ENCODE peak calls at places on chromosomes 12 and 14, in nine cellular contexts. One of them, this sample, is unnamed.
A peak's percentile ranks its signal among the peaks of the same experiment; 100 is the strongest.

GRCh38 chr14:55272922-55273321 is 1.7 kb downstream of the FBXO34 start:
- DNase-seq in cardiac muscle cell: no peak
- DNase-seq in activated T-cell treated with anti-CD3 and anti-CD28 coated beads for 48 hours: no peak
- DNase-seq in progenitor cell of endocrine pancreas: no peak
- DNase-seq in NCI-H2029: no peak
- DNase-seq in caudate nucleus: no peak
- DNase-seq in NCI-H1930: no peak
- DNase-seq in lower lobe of right lung: no peak
- DNase-seq in NCI-H69: peak; percentile 28
- DNase-seq in this sample: no peak

GRCh38 chr12:81284137-81284536 is 206.3 kb downstream of the ACSS3 start:
- DNase-seq in cardiac muscle cell: no peak
- DNase-seq in NCI-H69: peak; percentile 26
- DNase-seq in activated T-cell treated with anti-CD3 and anti-CD28 coated beads for 48 hours: no peak
- DNase-seq in progenitor cell of endocrine pancreas: no peak
- DNase-seq in caudate nucleus: no peak
- DNase-seq in NCI-H2029: no peak
- DNase-seq in lower lobe of right lung: no peak
- DNase-seq in NCI-H1930: no peak
- DNase-seq in this sample: no peak

GRCh38 chr12:110012137-110012536 is 12.9 kb downstream of the ANKRD13A start:
- DNase-seq in caudate nucleus: no peak
- DNase-seq in NCI-H69: no peak
- DNase-seq in progenitor cell of endocrine pancreas: no peak
- DNase-seq in lower lobe of right lung: peak; percentile 75
- DNase-seq in NCI-H1930: no peak
- DNase-seq in NCI-H2029: no peak
- DNase-seq in cardiac muscle cell: no peak
- DNase-seq in activated T-cell treated with anti-CD3 and anti-CD28 coated beads for 48 hours: no peak
- DNase-seq in this sample: no peak

GRCh38 chr12:6962285-6963015 is 8.0 kb downstream of the PHB2 start:
- DNase-seq in progenitor cell of endocrine pancreas: no peak
- DNase-seq in cardiac muscle cell: peak; percentile 9
- DNase-seq in NCI-H1930: peak; percentile 64
- DNase-seq in activated T-cell treated with anti-CD3 and anti-CD28 coated beads for 48 hours: no peak
- DNase-seq in NCI-H2029: peak; percentile 93
- DNase-seq in NCI-H69: peak; percentile 99
- DNase-seq in caudate nucleus: no peak
- DNase-seq in lower lobe of right lung: peak; percentile 87
- DNase-seq in this sample: no peak

GRCh38 chr12:76586764-76587395 is 27.3 kb upstream of the OSBPL8 start:
- DNase-seq in progenitor cell of endocrine pancreas: no peak
- DNase-seq in NCI-H69: peak; percentile 33
- DNase-seq in cardiac muscle cell: peak; percentile 38
- DNase-seq in NCI-H2029: peak; percentile 6
- DNase-seq in lower lobe of right lung: no peak
- DNase-seq in NCI-H1930: no peak
- DNase-seq in activated T-cell treated with anti-CD3 and anti-CD28 coated beads for 48 hours: no peak
- DNase-seq in caudate nucleus: no peak
- DNase-seq in this sample: no peak

GRCh38 chr14:50943261-50943942 is 881 bp downstream of the PYGL start:
- DNase-seq in progenitor cell of endocrine pancreas: peak; percentile 29
- DNase-seq in lower lobe of right lung: peak; percentile 70
- DNase-seq in cardiac muscle cell: peak; percentile 75
- DNase-seq in activated T-cell treated with anti-CD3 and anti-CD28 coated beads for 48 hours: no peak
- DNase-seq in caudate nucleus: no peak
- DNase-seq in NCI-H2029: no peak
- DNase-seq in NCI-H1930: no peak
- DNase-seq in NCI-H69: peak; percentile 27
- DNase-seq in this sample: no peak

GRCh38 chr12:65923228-65923627 is 98.9 kb downstream of the HMGA2 start:
- DNase-seq in NCI-H1930: no peak
- DNase-seq in activated T-cell treated with anti-CD3 and anti-CD28 coated beads for 48 hours: no peak
- DNase-seq in caudate nucleus: no peak
- DNase-seq in NCI-H2029: no peak
- DNase-seq in progenitor cell of endocrine pancreas: no peak
- DNase-seq in lower lobe of right lung: no peak
- DNase-seq in cardiac muscle cell: no peak
- DNase-seq in NCI-H69: no peak
- DNase-seq in this sample: no peak

GRCh38 chr12:75345531-75345930 is 11.1 kb downstream of the GLIPR1L1 start:
- DNase-seq in cardiac muscle cell: no peak
- DNase-seq in progenitor cell of endocrine pancreas: no peak
- DNase-seq in NCI-H1930: no peak
- DNase-seq in NCI-H69: peak; percentile 4
- DNase-seq in NCI-H2029: no peak
- DNase-seq in lower lobe of right lung: no peak
- DNase-seq in activated T-cell treated with anti-CD3 and anti-CD28 coated beads for 48 hours: no peak
- DNase-seq in caudate nucleus: no peak
- DNase-seq in this sample: no peak

GRCh38 chr12:26156996-26157395 is 32.2 kb upstream of the BHLHE41 start:
- DNase-seq in NCI-H69: no peak
- DNase-seq in NCI-H1930: no peak
- DNase-seq in progenitor cell of endocrine pancreas: no peak
- DNase-seq in cardiac muscle cell: no peak
- DNase-seq in activated T-cell treated with anti-CD3 and anti-CD28 coated beads for 48 hours: no peak
- DNase-seq in lower lobe of right lung: no peak
- DNase-seq in NCI-H2029: no peak
- DNase-seq in caudate nucleus: no peak
- DNase-seq in this sample: no peak

GRCh38 chr14:77372304-77372841 is 4.5 kb downstream of the TMED8 start:
- DNase-seq in activated T-cell treated with anti-CD3 and anti-CD28 coated beads for 48 hours: no peak
- DNase-seq in lower lobe of right lung: no peak
- DNase-seq in NCI-H69: peak; percentile 40
- DNase-seq in caudate nucleus: no peak
- DNase-seq in NCI-H2029: no peak
- DNase-seq in cardiac muscle cell: peak; percentile 18
- DNase-seq in NCI-H1930: no peak
- DNase-seq in progenitor cell of endocrine pancreas: no peak
- DNase-seq in this sample: no peak

GRCh38 chr12:26226629-26227375 is 31.4 kb downstream of the SSPN start:
- DNase-seq in activated T-cell treated with anti-CD3 and anti-CD28 coated beads for 48 hours: no peak
- DNase-seq in NCI-H69: peak; percentile 68
- DNase-seq in cardiac muscle cell: peak; percentile 55
- DNase-seq in progenitor cell of endocrine pancreas: peak; percentile 37
- DNase-seq in NCI-H1930: no peak
- DNase-seq in NCI-H2029: no peak
- DNase-seq in caudate nucleus: peak; percentile 48
- DNase-seq in lower lobe of right lung: no peak
- DNase-seq in this sample: peak; percentile 30

GRCh38 chr12:16893426-16893825 is 287.5 kb upstream of the LMO3 start:
- DNase-seq in NCI-H2029: no peak
- DNase-seq in cardiac muscle cell: no peak
- DNase-seq in activated T-cell treated with anti-CD3 and anti-CD28 coated beads for 48 hours: no peak
- DNase-seq in NCI-H69: no peak
- DNase-seq in caudate nucleus: no peak
- DNase-seq in lower lobe of right lung: no peak
- DNase-seq in progenitor cell of endocrine pancreas: no peak
- DNase-seq in NCI-H1930: no peak
- DNase-seq in this sample: no peak

GRCh38 chr12:66011731-66012130 is 118.8 kb downstream of the LLPH start:
- DNase-seq in caudate nucleus: no peak
- DNase-seq in cardiac muscle cell: no peak
- DNase-seq in progenitor cell of endocrine pancreas: no peak
- DNase-seq in lower lobe of right lung: no peak
- DNase-seq in activated T-cell treated with anti-CD3 and anti-CD28 coated beads for 48 hours: no peak
- DNase-seq in NCI-H1930: no peak
- DNase-seq in NCI-H69: no peak
- DNase-seq in NCI-H2029: no peak
- DNase-seq in this sample: no peak

GRCh38 chr14:23624830-23625404 is 11.2 kb upstream of the DHRS2 start:
- DNase-seq in NCI-H1930: no peak
- DNase-seq in NCI-H2029: no peak
- DNase-seq in cardiac muscle cell: no peak
- DNase-seq in NCI-H69: no peak
- DNase-seq in lower lobe of right lung: no peak
- DNase-seq in activated T-cell treated with anti-CD3 and anti-CD28 coated beads for 48 hours: no peak
- DNase-seq in caudate nucleus: no peak
- DNase-seq in progenitor cell of endocrine pancreas: no peak
- DNase-seq in this sample: no peak

GRCh38 chr14:24298892-24299254 is 707 bp downstream of the DHRS1 start:
- DNase-seq in NCI-H2029: no peak
- DNase-seq in caudate nucleus: no peak
- DNase-seq in lower lobe of right lung: no peak
- DNase-seq in cardiac muscle cell: no peak
- DNase-seq in NCI-H69: peak; percentile 67
- DNase-seq in activated T-cell treated with anti-CD3 and anti-CD28 coated beads for 48 hours: no peak
- DNase-seq in NCI-H1930: no peak
- DNase-seq in progenitor cell of endocrine pancreas: no peak
- DNase-seq in this sample: no peak

GRCh38 chr12:121466800-121467637 is 67.1 kb downstream of the RNF34 start:
- DNase-seq in activated T-cell treated with anti-CD3 and anti-CD28 coated beads for 48 hours: peak; percentile 91
- DNase-seq in NCI-H69: peak; percentile 98
- DNase-seq in caudate nucleus: peak; percentile 82
- DNase-seq in NCI-H2029: peak; percentile 88
- DNase-seq in NCI-H1930: peak; percentile 79
- DNase-seq in progenitor cell of endocrine pancreas: peak; percentile 82
- DNase-seq in cardiac muscle cell: peak; percentile 93
- DNase-seq in lower lobe of right lung: peak; percentile 94
- DNase-seq in this sample: peak; percentile 93

GRCh38 chr12:2959194-2959507 is at the start of gene TEAD4:
- DNase-seq in NCI-H69: peak; percentile 87
- DNase-seq in NCI-H2029: peak; percentile 50
- DNase-seq in activated T-cell treated with anti-CD3 and anti-CD28 coated beads for 48 hours: peak; percentile 29
- DNase-seq in lower lobe of right lung: peak; percentile 84
- DNase-seq in cardiac muscle cell: peak; percentile 93
- DNase-seq in caudate nucleus: no peak
- DNase-seq in NCI-H1930: peak; percentile 74
- DNase-seq in progenitor cell of endocrine pancreas: peak; percentile 92
- DNase-seq in this sample: peak; percentile 69

GRCh38 chr14:78633747-78634146 is 463.6 kb downstream of the NRXN3 start:
- DNase-seq in caudate nucleus: no peak
- DNase-seq in lower lobe of right lung: no peak
- DNase-seq in activated T-cell treated with anti-CD3 and anti-CD28 coated beads for 48 hours: no peak
- DNase-seq in cardiac muscle cell: no peak
- DNase-seq in NCI-H1930: peak; percentile 80
- DNase-seq in progenitor cell of endocrine pancreas: no peak
- DNase-seq in NCI-H2029: no peak
- DNase-seq in NCI-H69: peak; percentile 91
- DNase-seq in this sample: no peak

GRCh38 chr12:7376196-7376595 is 67.8 kb downstream of the CD163L1 start:
- DNase-seq in progenitor cell of endocrine pancreas: no peak
- DNase-seq in caudate nucleus: no peak
- DNase-seq in activated T-cell treated with anti-CD3 and anti-CD28 coated beads for 48 hours: no peak
- DNase-seq in NCI-H2029: no peak
- DNase-seq in NCI-H69: no peak
- DNase-seq in NCI-H1930: no peak
- DNase-seq in cardiac muscle cell: no peak
- DNase-seq in lower lobe of right lung: no peak
- DNase-seq in this sample: no peak

GRCh38 chr12:72000969-72001648 is 62.5 kb downstream of the TPH2 start:
- DNase-seq in caudate nucleus: no peak
- DNase-seq in NCI-H2029: no peak
- DNase-seq in NCI-H69: no peak
- DNase-seq in progenitor cell of endocrine pancreas: no peak
- DNase-seq in NCI-H1930: no peak
- DNase-seq in lower lobe of right lung: no peak
- DNase-seq in cardiac muscle cell: no peak
- DNase-seq in activated T-cell treated with anti-CD3 and anti-CD28 coated beads for 48 hours: no peak
- DNase-seq in this sample: no peak

GRCh38 chr14:106039400-106039799 is 513.0 kb downstream of the TMEM121 start:
- DNase-seq in NCI-H69: peak; percentile 76
- DNase-seq in activated T-cell treated with anti-CD3 and anti-CD28 coated beads for 48 hours: peak; percentile 54
- DNase-seq in cardiac muscle cell: no peak
- DNase-seq in caudate nucleus: no peak
- DNase-seq in NCI-H1930: peak; percentile 7
- DNase-seq in NCI-H2029: no peak
- DNase-seq in lower lobe of right lung: peak; percentile 65
- DNase-seq in progenitor cell of endocrine pancreas: no peak
- DNase-seq in this sample: no peak

GRCh38 chr12:591167-591570 is 72.1 kb downstream of the NINJ2 start:
- DNase-seq in progenitor cell of endocrine pancreas: no peak
- DNase-seq in caudate nucleus: no peak
- DNase-seq in lower lobe of right lung: no peak
- DNase-seq in NCI-H69: peak; percentile 63
- DNase-seq in NCI-H2029: no peak
- DNase-seq in activated T-cell treated with anti-CD3 and anti-CD28 coated beads for 48 hours: no peak
- DNase-seq in cardiac muscle cell: peak; percentile 85
- DNase-seq in NCI-H1930: no peak
- DNase-seq in this sample: no peak

GRCh38 chr12:40733871-40734270 is 41.6 kb downstream of the CNTN1 start:
- DNase-seq in progenitor cell of endocrine pancreas: no peak
- DNase-seq in caudate nucleus: no peak
- DNase-seq in NCI-H69: peak; percentile 92
- DNase-seq in activated T-cell treated with anti-CD3 and anti-CD28 coated beads for 48 hours: no peak
- DNase-seq in cardiac muscle cell: no peak
- DNase-seq in NCI-H1930: no peak
- DNase-seq in NCI-H2029: no peak
- DNase-seq in lower lobe of right lung: no peak
- DNase-seq in this sample: no peak

GRCh38 chr14:99158150-99158549 is 113.8 kb downstream of the BCL11B start:
- DNase-seq in progenitor cell of endocrine pancreas: no peak
- DNase-seq in NCI-H2029: no peak
- DNase-seq in caudate nucleus: no peak
- DNase-seq in NCI-H69: no peak
- DNase-seq in activated T-cell treated with anti-CD3 and anti-CD28 coated beads for 48 hours: no peak
- DNase-seq in lower lobe of right lung: no peak
- DNase-seq in NCI-H1930: no peak
- DNase-seq in cardiac muscle cell: no peak
- DNase-seq in this sample: no peak

This sample was measured in GM12891.